ENCODE peak calls at places on chromosome 1, in nine cellular contexts. F, J, Q, C, K, V, L, T and G are unnamed samples.

GRCh38 chr1:115908565-115909334 is 67.6 kb upstream of the SLC22A15 start:
- DNase-seq in F (no peak), J (no peak), Q (no peak), C (no peak), K (no peak), V (peak), L (no peak), T (no peak), G (no peak)

GRCh38 chr1:38018864-38019343 is 6.4 kb downstream of the UTP11 start:
- DNase-seq in F (no peak), J (peak), Q (no peak), C (no peak), K (no peak), V (no peak), L (no peak), T (no peak), G (no peak)

GRCh38 chr1:20080441-20081330 is 10.7 kb downstream of the PLA2G5 start:
- DNase-seq in F (no peak), J (no peak), Q (no peak), C (no peak), K (no peak), V (no peak), L (no peak), T (peak), G (no peak)

GRCh38 chr1:206466840-206467649 is 3.2 kb upstream of the IKBKE start:
- DNase-seq in F (no peak), J (no peak), Q (no peak), C (no peak), K (no peak), V (no peak), L (no peak), T (no peak), G (no peak)

GRCh38 chr1:47351305-47351704 is 17.7 kb downstream of the CMPK1 start:
- DNase-seq in F (peak), J (peak), Q (no peak), C (no peak), K (no peak), V (no peak), L (no peak), T (peak), G (no peak)

GRCh38 chr1:226736001-226736907 is 2.8 kb downstream of the ITPKB start:
- DNase-seq in F (no peak), J (no peak), Q (no peak), C (peak), K (no peak), V (no peak), L (peak), T (no peak), G (no peak)

GRCh38 chr1:10800778-10801177 is 4.3 kb upstream of the CASZ1 start:
- DNase-seq in F (no peak), J (no peak), Q (no peak), C (no peak), K (no peak), V (no peak), L (no peak), T (no peak), G (no peak)

GRCh38 chr1:156560585-156561163 is 11.7 kb downstream of the IQGAP3 start:
- DNase-seq in F (no peak), J (no peak), Q (no peak), C (peak), K (no peak), V (no peak), L (no peak), T (no peak), G (no peak)

GRCh38 chr1:85560305-85560704 is 20.3 kb upstream of the CCN1 start:
- DNase-seq in F (no peak), J (no peak), Q (no peak), C (no peak), K (no peak), V (no peak), L (no peak), T (no peak), G (no peak)